ENCODE peak calls at places on chromosome 20, in eight cellular contexts. S is sciatic nerve, E is uterus, C is fibroblast of lung, K is NCI-H1694 treated with DMSO at 0.1 percent for 48 hours, X is glutamatergic neuron, Z is SW480, L is choroid plexus epithelial cell. R is an unnamed sample.
A peak's percentile ranks its signal among the peaks of the same experiment; 100 is the strongest.

GRCh38 chr20:37565134-37565811 is 37.6 kb upstream of the BLCAP start:
- DNase-seq in X (no peak), K (peak; percentile 41), L (no peak), E (no peak), C (no peak), Z (no peak), S (peak; percentile 25), R (no peak)

GRCh38 chr20:34824861-34825529 is 456 bp downstream of the NCOA6 start:
- DNase-seq in X (peak; percentile 81), C (peak; percentile 40), K (peak; percentile 20), L (peak; percentile 38), Z (peak; percentile 63), S (peak; percentile 74), E (peak; percentile 44), R (peak; percentile 4)

GRCh38 chr20:63497138-63497945 is 1.5 kb downstream of the EEF1A2 start:
- DNase-seq in C (no peak), X (peak; percentile 27), Z (no peak), L (no peak), E (no peak), K (no peak), S (no peak), R (no peak)

GRCh38 chr20:59149678-59150504 is 13.7 kb upstream of the ZNF831 start:
- DNase-seq in K (no peak), E (peak; percentile 31), X (no peak), Z (no peak), L (no peak), C (no peak), S (no peak), R (no peak)

GRCh38 chr20:44970243-44970757 is 4.0 kb downstream of the STK4 start:
- DNase-seq in Z (no peak), S (no peak), L (no peak), E (no peak), X (no peak), C (peak; percentile 18), K (no peak), R (no peak)

GRCh38 chr20:42041000-42041565 is 422.9 kb upstream of the CHD6 start:
- DNase-seq in X (no peak), S (no peak), C (no peak), K (no peak), E (no peak), L (no peak), Z (no peak), R (no peak)

GRCh38 chr20:50675671-50676376 is 15.5 kb downstream of the RIPOR3 start:
- DNase-seq in K (no peak), C (peak; percentile 23), E (no peak), L (peak; percentile 65), S (no peak), Z (peak; percentile 40), X (no peak), R (no peak)

GRCh38 chr20:19975436-19975799 is 41.7 kb upstream of the NAA20 start:
- DNase-seq in C (peak; percentile 71), Z (peak; percentile 54), X (no peak), E (no peak), K (no peak), S (peak; percentile 63), L (peak; percentile 58), R (no peak)

GRCh38 chr20:416950-417800 is 9.1 kb downstream of the RBCK1 start:
- DNase-seq in E (no peak), L (no peak), C (no peak), S (no peak), X (no peak), K (no peak), Z (no peak), R (no peak)

GRCh38 chr20:58570181-58570859 is 55.1 kb upstream of the APCDD1L start:
- DNase-seq in K (no peak), Z (no peak), L (no peak), E (no peak), S (no peak), X (no peak), C (no peak), R (no peak)

GRCh38 chr20:48603116-48603818 is 224.5 kb downstream of the PREX1 start:
- DNase-seq in Z (no peak), K (no peak), L (no peak), E (no peak), S (peak; percentile 37), X (peak; percentile 52), C (no peak), R (no peak)

GRCh38 chr20:61684583-61685235 is 381.0 kb downstream of the TAF4 start:
- DNase-seq in K (no peak), E (no peak), S (no peak), Z (peak; percentile 21), L (no peak), C (no peak), X (no peak), R (no peak)